ENCODE peak calls at places on chromosomes 11 and 22, in five cellular contexts. E is CD8-positive, alpha-beta memory T cell; X is HTR-8/SVneo; A is neural crest cell; W is coronary artery. N is an unnamed sample.

GRCh38 chr22:42754658-42755057 is 34.0 kb upstream of the A4GALT start:
- DNase-seq in W (no peak), E (no peak), A (no peak), X (no peak), N (no peak)

GRCh38 chr22:46220921-46221320 is 29.2 kb downstream of the CDPF1 start:
- DNase-seq in E (no peak), X (no peak), W (no peak), A (no peak), N (no peak)

GRCh38 chr11:83024270-83024854 is 47.3 kb downstream of the RAB30 start:
- DNase-seq in W (no peak), E (no peak), A (no peak), X (no peak), N (no peak)

GRCh38 chr11:132644511-132644910 is 887.8 kb downstream of the OPCML start:
- DNase-seq in W (no peak), X (no peak), A (no peak), E (no peak), N (no peak)

GRCh38 chr11:97963528-97964331 is 1057.0 kb upstream of the CNTN5 start:
- DNase-seq in X (no peak), E (no peak), A (no peak), W (no peak), N (no peak)

GRCh38 chr22:48178536-48178935 is 1416.1 kb downstream of the TBC1D22A start:
- DNase-seq in W (peak), X (no peak), A (no peak), E (no peak), N (peak)

GRCh38 chr22:39282642-39283311 is 36.6 kb downstream of the RPL3 start:
- DNase-seq in X (peak), A (no peak), W (no peak), E (no peak), N (no peak)

GRCh38 chr11:32333335-32333991 is 101.9 kb downstream of the WT1 start:
- DNase-seq in A (peak), E (no peak), X (no peak), W (no peak), N (no peak)

GRCh38 chr11:122871302-122871701 is 11.3 kb upstream of the JHY start:
- DNase-seq in A (no peak), X (no peak), E (no peak), W (no peak), N (no peak)

GRCh38 chr11:57301711-57302423 is 22.9 kb downstream of the TNKS1BP1 start:
- DNase-seq in E (no peak), W (no peak), A (no peak), X (no peak), N (no peak)

GRCh38 chr22:40593460-40594273 is 42.9 kb downstream of the MRTFA start:
- DNase-seq in A (no peak), X (no peak), E (no peak), W (no peak), N (no peak)

GRCh38 chr11:43576834-43577521 is 103.6 kb upstream of the HSD17B12 start:
- DNase-seq in A (peak), X (no peak), W (no peak), E (no peak), N (no peak)

GRCh38 chr11:14954581-14954980 is 17.6 kb downstream of the CALCA start:
- DNase-seq in W (no peak), A (no peak), E (no peak), X (no peak), N (no peak)

GRCh38 chr11:27046956-27047355 is 6.3 kb downstream of the BBOX1 start:
- DNase-seq in X (no peak), W (no peak), A (no peak), E (no peak), N (no peak)

GRCh38 chr11:36123353-36124220 is 165.6 kb downstream of the COMMD9 start:
- DNase-seq in X (no peak), A (no peak), W (no peak), E (no peak), N (no peak)

GRCh38 chr22:23289851-23290724 is 109.8 kb downstream of the BCR start:
- DNase-seq in X (peak), W (no peak), E (peak), A (peak), N (no peak)

GRCh38 chr11:130383363-130384168 is 44.8 kb downstream of the ADAMTS8 start:
- DNase-seq in E (no peak), A (no peak), X (peak), W (no peak), N (no peak)

GRCh38 chr11:14812776-14813175 is 79.3 kb downstream of the CYP2R1 start:
- DNase-seq in W (no peak), E (no peak), A (no peak), X (no peak), N (no peak)

GRCh38 chr11:102940714-102941588 is 14.6 kb downstream of the MMP13 start:
- DNase-seq in W (no peak), X (peak), A (peak), E (peak), N (no peak)

N was measured in vagina.